ENCODE peak calls at places on chromosomes 12 and 14, in eight cellular contexts. Q is hypothalamus, A is NCI-H510A treated with DMSO at 0.1 percent for 48 hours, T is DMS 273 treated with DMSO at 0.1 percent for 48 hours, M is Right ventricle myocardium inferior, L is myocyte, F is choroid plexus epithelial cell, B is GM04504. Y is an unnamed sample.

GRCh38 chr12:4355843-4356327 is 23.6 kb downstream of the FGF23 start:
- DNase-seq in M (no peak), A (no peak), T (no peak), L (peak), Q (no peak), F (peak), B (no peak), Y (no peak)

GRCh38 chr14:104293851-104294627 is 155.7 kb downstream of the KIF26A start:
- DNase-seq in Q (no peak), F (peak), L (no peak), B (no peak), T (no peak), M (peak), A (no peak), Y (no peak)

GRCh38 chr12:70074510-70074909 is 168.7 kb upstream of the CNOT2 start:
- DNase-seq in L (no peak), M (no peak), T (no peak), A (no peak), F (no peak), B (no peak), Q (no peak), Y (no peak)

GRCh38 chr12:84767079-84767478 is 145.5 kb downstream of the SLC6A15 start:
- DNase-seq in Q (no peak), B (no peak), M (no peak), A (no peak), L (no peak), T (no peak), F (no peak), Y (no peak)

GRCh38 chr12:119710941-119711551 is 43.1 kb downstream of the PRKAB1 start:
- DNase-seq in T (no peak), B (no peak), A (peak), F (no peak), Q (no peak), L (no peak), M (no peak), Y (no peak)

GRCh38 chr12:131555197-131555820 is 155.6 kb upstream of the SFSWAP start:
- DNase-seq in M (no peak), T (no peak), F (no peak), B (no peak), Q (no peak), L (no peak), A (no peak), Y (no peak)

GRCh38 chr12:93699271-93700141 is 22.3 kb downstream of the CRADD start:
- DNase-seq in A (no peak), F (peak), M (no peak), Q (no peak), T (no peak), B (peak), L (peak), Y (no peak)

GRCh38 chr12:89160716-89161123 is 191.6 kb downstream of the DUSP6 start:
- DNase-seq in M (peak), T (no peak), Q (no peak), B (peak), A (no peak), F (peak), L (peak), Y (no peak)

GRCh38 chr12:105555556-105555973 is 225.1 kb downstream of the C12orf75 start:
- DNase-seq in M (no peak), F (no peak), A (no peak), T (no peak), B (no peak), Q (no peak), L (no peak), Y (no peak)

GRCh38 chr12:113198286-113198685 is 12.8 kb downstream of the RITA1 start:
- DNase-seq in F (no peak), A (no peak), L (no peak), Q (no peak), T (no peak), M (no peak), B (no peak), Y (no peak)

GRCh38 chr14:37890095-37890494 is 294.7 kb downstream of the TTC6 start:
- DNase-seq in M (no peak), B (no peak), Q (no peak), A (no peak), L (no peak), T (no peak), F (peak), Y (no peak)

GRCh38 chr12:106195638-106196037 is 52.2 kb downstream of the CKAP4 start:
- DNase-seq in F (peak), B (peak), T (no peak), L (peak), M (peak), A (no peak), Q (peak), Y (no peak)

GRCh38 chr12:69933115-69933552 is 108.1 kb downstream of the MYRFL start:
- DNase-seq in T (no peak), A (no peak), F (no peak), B (no peak), M (no peak), Q (no peak), L (no peak), Y (no peak)

GRCh38 chr12:51937941-51938340 is 13.6 kb upstream of the ACVR1B start:
- DNase-seq in Q (no peak), T (peak), F (no peak), B (no peak), M (no peak), L (no peak), A (no peak), Y (no peak)

GRCh38 chr14:51607677-51608076 is 44.0 kb upstream of the FRMD6 start:
- DNase-seq in Q (no peak), M (no peak), A (no peak), B (peak), T (no peak), L (no peak), F (peak), Y (no peak)

GRCh38 chr14:34254596-34254995 is 207.4 kb downstream of the SPTSSA start:
- DNase-seq in L (no peak), B (no peak), M (no peak), F (no peak), Q (no peak), T (no peak), A (no peak), Y (no peak)

GRCh38 chr12:32265920-32266319 is 133.4 kb upstream of the FGD4 start:
- DNase-seq in L (no peak), F (no peak), Q (no peak), A (no peak), B (no peak), T (no peak), M (no peak), Y (no peak)

GRCh38 chr14:65832431-65833253 is 420.1 kb downstream of the FUT8 start:
- DNase-seq in A (no peak), M (no peak), T (no peak), L (peak), Q (no peak), F (peak), B (no peak), Y (no peak)

GRCh38 chr12:102702447-102703114 is 214.5 kb downstream of the PAH start:
- DNase-seq in B (peak), L (peak), M (no peak), T (peak), F (peak), Q (no peak), A (peak), Y (peak)

GRCh38 chr12:49705479-49706267 is 1.5 kb downstream of the FMNL3 start:
- DNase-seq in M (peak), T (no peak), B (no peak), L (peak), A (no peak), F (peak), Q (no peak), Y (peak)

GRCh38 chr12:115964626-115965025 is 312.9 kb downstream of the MED13L start:
- DNase-seq in F (no peak), Q (no peak), L (no peak), B (no peak), T (no peak), M (no peak), A (no peak), Y (no peak)

GRCh38 chr12:24596768-24597388 is 352.0 kb downstream of the BCAT1 start:
- DNase-seq in L (peak), T (no peak), M (no peak), Q (no peak), A (peak), F (peak), B (no peak), Y (no peak)

GRCh38 chr12:124808276-124808675 is 55.4 kb downstream of the SCARB1 start:
- DNase-seq in F (no peak), M (no peak), L (no peak), T (no peak), Q (no peak), A (no peak), B (no peak), Y (no peak)

GRCh38 chr12:24697769-24698168 is 251.1 kb downstream of the BCAT1 start:
- DNase-seq in A (no peak), B (no peak), Q (no peak), T (no peak), M (no peak), L (no peak), F (peak), Y (no peak)

GRCh38 chr12:49887091-49887490 is 16.6 kb downstream of the FAIM2 start:
- DNase-seq in L (no peak), F (no peak), M (no peak), B (no peak), T (no peak), A (peak), Q (no peak), Y (no peak)

GRCh38 chr14:81303258-81303935 is 82.6 kb upstream of the GTF2A1 start:
- DNase-seq in A (peak), L (peak), F (no peak), T (no peak), B (no peak), Q (no peak), M (peak), Y (no peak)

GRCh38 chr12:131088701-131089525 is 135.2 kb downstream of the ADGRD1 start:
- DNase-seq in A (no peak), T (no peak), L (no peak), B (no peak), M (no peak), Q (no peak), F (no peak), Y (no peak)

GRCh38 chr14:99731536-99732435 is 47.7 kb downstream of the CYP46A1 start:
- DNase-seq in L (no peak), Q (no peak), B (no peak), A (no peak), T (no peak), M (peak), F (no peak), Y (no peak)

GRCh38 chr14:39107624-39108023 is 4.6 kb upstream of the SEC23A start:
- DNase-seq in B (no peak), T (no peak), L (peak), M (no peak), F (peak), A (peak), Q (no peak), Y (no peak)